ENCODE peak calls at places on chromosome 7, in nine cellular contexts. B is NCI-H1092 treated with DMSO at 0.1 percent for 48 hours, Z is NCI-H187 treated with DMSO at 0.1 percent for 48 hours, Q is adrenal gland, R is HuH-7, N is kidney glomerular epithelial cell, D is iPS-NIHi11, U is aorta, Y is D341Med. I is an unnamed sample.

GRCh38 chr7:131159961-131160361 is 167.7 kb upstream of the MKLN1 start:
- DNase-seq in Z (no peak), B (no peak), Y (no peak), U (no peak), D (no peak), Q (no peak), N (no peak), R (no peak), I (peak)

GRCh38 chr7:143979359-143979758 is 20.8 kb upstream of the OR6B1 start:
- DNase-seq in B (no peak), D (no peak), Q (no peak), R (no peak), U (no peak), N (peak), Z (no peak), Y (no peak), I (peak)

GRCh38 chr7:13198036-13198435 is 510.6 kb downstream of the ARL4A start:
- DNase-seq in Q (no peak), Z (no peak), R (no peak), D (no peak), U (no peak), Y (no peak), B (no peak), N (no peak), I (no peak)

GRCh38 chr7:80918406-80918805 is 445 bp downstream of the SEMA3C start:
- DNase-seq in U (no peak), R (no peak), Q (no peak), B (no peak), Y (no peak), D (no peak), Z (no peak), N (peak), I (no peak)

GRCh38 chr7:68015565-68016532 is 1019.2 kb downstream of the TYW1 start:
- DNase-seq in U (no peak), R (no peak), Q (peak), Z (no peak), B (peak), Y (no peak), N (no peak), D (no peak), I (no peak)

GRCh38 chr7:151489498-151489897 is 30.2 kb downstream of the RHEB start:
- DNase-seq in R (no peak), Q (no peak), N (no peak), Z (no peak), U (no peak), B (no peak), D (no peak), Y (no peak), I (no peak)

GRCh38 chr7:42733040-42733439 is 178.8 kb downstream of the C7orf25 start:
- DNase-seq in U (no peak), B (no peak), N (no peak), Z (no peak), Y (no peak), R (no peak), Q (no peak), D (no peak), I (no peak)

GRCh38 chr7:45645141-45645969 is 71.2 kb downstream of the ADCY1 start:
- DNase-seq in N (no peak), R (no peak), Q (peak), Y (no peak), D (no peak), U (no peak), Z (no peak), B (no peak), I (no peak)

GRCh38 chr7:29976673-29977072 is 12.9 kb downstream of the SCRN1 start:
- DNase-seq in N (peak), B (no peak), Z (no peak), U (no peak), R (no peak), D (no peak), Y (no peak), Q (peak), I (peak)

GRCh38 chr7:17772581-17773288 is 167.6 kb downstream of the SNX13 start:
- DNase-seq in R (no peak), Y (no peak), B (no peak), D (no peak), Z (no peak), N (no peak), U (no peak), Q (no peak), I (no peak)

GRCh38 chr7:39446546-39446945 is 119.7 kb upstream of the YAE1 start:
- DNase-seq in N (peak), Z (no peak), R (no peak), Q (no peak), B (no peak), D (no peak), Y (no peak), U (no peak), I (no peak)

GRCh38 chr7:89623018-89623672 is 531.1 kb upstream of the STEAP1 start:
- DNase-seq in N (peak), D (peak), B (peak), U (no peak), Z (peak), Y (peak), R (peak), Q (no peak), I (peak)

GRCh38 chr7:112449353-112449752 is 907 bp upstream of the IFRD1 start:
- DNase-seq in Y (no peak), Z (no peak), U (no peak), D (no peak), N (peak), Q (peak), R (no peak), B (peak), I (peak)

GRCh38 chr7:142177869-142178268 is 66.4 kb downstream of the MGAM2 start:
- DNase-seq in D (no peak), N (no peak), R (no peak), Z (no peak), U (no peak), B (no peak), Y (no peak), Q (no peak), I (no peak)

GRCh38 chr7:30771859-30772429 is 727 bp downstream of the MINDY4 start:
- DNase-seq in U (no peak), R (peak), Y (no peak), N (no peak), Q (peak), D (no peak), Z (no peak), B (peak), I (no peak)

GRCh38 chr7:28195925-28196324 is 15.3 kb upstream of the JAZF1 start:
- DNase-seq in Z (no peak), N (no peak), Q (no peak), Y (no peak), U (no peak), R (no peak), B (no peak), D (no peak), I (no peak)

GRCh38 chr7:137295925-137296324 is 47.6 kb downstream of the PTN start:
- DNase-seq in Q (no peak), B (no peak), Z (no peak), N (no peak), Y (no peak), D (no peak), R (no peak), U (no peak), I (no peak)

GRCh38 chr7:41107330-41107937 is 595.5 kb downstream of the INHBA start:
- DNase-seq in Y (no peak), R (no peak), U (no peak), N (peak), D (peak), Q (no peak), Z (no peak), B (no peak), I (peak)

GRCh38 chr7:32036557-32036956 is 33.6 kb downstream of the PDE1C start:
- DNase-seq in Q (no peak), B (no peak), R (no peak), N (peak), Z (no peak), D (no peak), U (no peak), Y (no peak), I (peak)

GRCh38 chr7:150787321-150788281 is 12.6 kb downstream of the TMEM176B start:
- DNase-seq in Q (peak), U (no peak), Y (peak), R (no peak), B (peak), Z (no peak), N (no peak), D (no peak), I (no peak)

GRCh38 chr7:26090927-26091519 is 61.0 kb upstream of the NFE2L3 start:
- DNase-seq in Q (no peak), N (peak), Z (no peak), Y (peak), R (peak), D (peak), U (no peak), B (peak), I (peak)

GRCh38 chr7:45446195-45446944 is 127.8 kb upstream of the ADCY1 start:
- DNase-seq in Q (no peak), Y (no peak), B (no peak), U (no peak), R (no peak), D (no peak), Z (no peak), N (no peak), I (peak)

I was measured in renal cortical epithelial cell.